ENCODE peak calls at places on chromosomes 5 and 9, in four cellular contexts. O, H, C and W are unnamed samples. For H3K4me1, the result is how much of the 10 kb centered on the place peaks cover.

GRCh38 chr9:135410831-135411473 is 68.6 kb upstream of the PPP1R26 start:
- DNase-seq in O (no peak), H (no peak), C (no peak), W (no peak)

GRCh38 chr5:108749130-108749861 is 1.6 kb downstream of the FER start:
- DNase-seq in C (no peak), H (peak), O (no peak), W (no peak)

GRCh38 chr9:85024374-85024773 is 354.8 kb downstream of the NTRK2 start:
- DNase-seq in C (no peak), H (peak), O (no peak), W (no peak)

GRCh38 chr5:149749481-149750365 is 19.6 kb downstream of the PPARGC1B start:
- DNase-seq in C (no peak), H (peak), O (peak), W (no peak)

GRCh38 chr5:134879456-134879855 is 5.3 kb downstream of the TXNDC15 start:
- DNase-seq in H (no peak), C (no peak), O (no peak), W (no peak)

GRCh38 chr9:133147412-133148271 is 16.1 kb downstream of the GBGT1 start:
- DNase-seq in O (peak), H (peak), C (peak), W (peak)

GRCh38 chr9:92761686-92762085 is 2.9 kb downstream of the BICD2 start:
- DNase-seq in O (no peak), H (no peak), C (no peak), W (no peak)

GRCh38 chr5:29944327-29944726 is 1249.2 kb upstream of the CDH6 start:
- DNase-seq in C (no peak), H (no peak), O (no peak), W (no peak)

GRCh38 chr5:29744618-29745017 is 1448.9 kb upstream of the CDH6 start:
- DNase-seq in O (no peak), H (no peak), C (no peak), W (no peak)

GRCh38 chr5:685262-686171 is 7.6 kb downstream of the TPPP start:
- DNase-seq in H (no peak), O (no peak), C (peak), W (peak)

GRCh38 chr5:111432828-111433536 is 79.4 kb downstream of the STARD4 start:
- DNase-seq in O (no peak), C (no peak), H (peak), W (no peak)

GRCh38 chr5:57298985-57299491 is 125.2 kb downstream of the GPBP1 start:
- DNase-seq in C (no peak), O (no peak), H (peak), W (peak)

GRCh38 chr5:60710362-60710761 is 10.4 kb upstream of the DEPDC1B start:
- DNase-seq in H (no peak), C (no peak), O (no peak), W (no peak)

GRCh38 chr5:100609594-100609993 is 74.4 kb downstream of the FAM174A start:
- DNase-seq in H (no peak), C (no peak), O (no peak), W (no peak)

GRCh38 chr5:162372265-162372664 is 304.7 kb downstream of the GABRG2 start:
- DNase-seq in O (no peak), C (no peak), H (no peak), W (no peak)

GRCh38 chr9:3124006-3124405 is 280.1 kb upstream of the PUM3 start:
- DNase-seq in O (no peak), H (no peak), C (no peak), W (no peak)

GRCh38 chr9:112755675-112756074 is 5.1 kb downstream of the SNX30 start:
- DNase-seq in C (no peak), H (peak), O (no peak), W (no peak)

GRCh38 chr5:57839447-57839846 is 356.8 kb upstream of the ACTBL2 start:
- DNase-seq in O (no peak), H (no peak), C (no peak), W (no peak)

GRCh38 chr5:54470191-54470590 is 14.7 kb downstream of the HSPB3 start:
- DNase-seq in C (no peak), H (peak), O (no peak), W (no peak)

GRCh38 chr5:175842947-175843793 is 28.2 kb upstream of the CPLX2 start:
- DNase-seq in H (peak), C (no peak), O (peak), W (peak)

GRCh38 chr5:66830636-66831035 is 234.4 kb downstream of the MAST4 start:
- DNase-seq in O (no peak), H (peak), C (no peak), W (no peak)

GRCh38 chr9:22131817-22132216 is 122.7 kb upstream of the CDKN2B start:
- DNase-seq in O (no peak), C (no peak), H (no peak), W (no peak)

GRCh38 chr5:107272954-107273353 is 397.8 kb downstream of the EFNA5 start:
- DNase-seq in H (no peak), C (no peak), O (no peak), W (no peak)

GRCh38 chr9:85043248-85043647 is 373.7 kb downstream of the NTRK2 start:
- DNase-seq in C (no peak), H (no peak), O (no peak), W (peak)

GRCh38 chr9:10903969-10904368 is 291.2 kb upstream of the PTPRD start:
- DNase-seq in O (no peak), H (no peak), C (no peak), W (no peak)

GRCh38 chr9:71941060-71941568 is 29.7 kb downstream of the C9orf85 start:
- DNase-seq in H (peak), C (no peak), O (no peak), W (no peak)

GRCh38 chr9:129732946-129733631 is 19.8 kb downstream of the PTGES start:
- DNase-seq in C (no peak), O (no peak), H (no peak), W (no peak)
- H3K4me1 ChIP-seq in C (under half), O (under half), H (under half), W (under half)

GRCh38 chr5:10607023-10607665 is 43.3 kb downstream of the ANKRD33B start:
- DNase-seq in C (peak), O (no peak), H (no peak), W (no peak)
- H3K4me1 ChIP-seq in C (under half), O (under half), H (under half), W (under half)

GRCh38 chr9:121720992-121721350 is 69.5 kb downstream of the DAB2IP start:
- DNase-seq in O (no peak), C (no peak), H (peak), W (no peak)

GRCh38 chr9:121718501-121718900 is 67.1 kb downstream of the DAB2IP start:
- DNase-seq in H (peak), O (no peak), C (no peak), W (no peak)

GRCh38 chr9:121720311-121720991 is 69.0 kb downstream of the DAB2IP start:
- DNase-seq in O (no peak), H (peak), C (no peak), W (no peak)

GRCh38 chr9:121725008-121725795 is 73.8 kb downstream of the DAB2IP start:
- DNase-seq in H (peak), O (peak), C (peak), W (peak)

GRCh38 chr9:121721770-121722169 is 70.3 kb downstream of the DAB2IP start:
- DNase-seq in O (no peak), H (peak), C (peak), W (no peak)
- H3K4me1 ChIP-seq in O (under half), H (under half), C (half or more), W (half or more)

GRCh38 chr5:123520677-123521247 is 8.8 kb downstream of the CSNK1G3 start:
- DNase-seq in O (no peak), C (no peak), H (no peak), W (no peak)

GRCh38 chr5:123518111-123518510 is 6.1 kb downstream of the CSNK1G3 start:
- DNase-seq in C (no peak), O (no peak), H (no peak), W (no peak)

GRCh38 chr5:123514615-123515355 is 2.8 kb downstream of the CSNK1G3 start:
- DNase-seq in O (no peak), H (peak), C (no peak), W (no peak)

GRCh38 chr5:123515904-123516303 is 3.9 kb downstream of the CSNK1G3 start:
- DNase-seq in O (no peak), H (no peak), C (no peak), W (no peak)

DNA sequence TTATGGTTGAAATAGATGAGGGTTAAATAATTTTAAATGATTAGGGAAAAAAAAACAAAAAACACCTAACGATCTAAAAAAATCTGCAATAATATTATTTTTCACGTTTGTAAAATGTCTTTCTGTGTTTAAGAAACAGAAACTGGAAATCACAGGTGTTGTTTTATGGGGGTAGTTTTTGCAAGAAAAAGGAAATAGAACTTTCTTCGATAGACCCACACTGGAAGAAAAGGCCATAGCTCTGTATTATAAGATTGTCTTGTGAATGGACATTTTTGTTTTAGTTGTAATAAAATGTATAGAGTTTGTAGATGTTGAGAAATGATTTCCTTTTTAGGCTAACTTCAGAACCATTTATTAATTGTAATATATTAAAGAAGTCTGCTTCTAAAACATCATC is 5.5 kb downstream of the CSNK1G3 start:
- DNase-seq in H (no peak), O (no peak), C (no peak), W (no peak)
- H3K4me1 ChIP-seq in H (under half), O (under half), C (half or more), W (under half)

DNA sequence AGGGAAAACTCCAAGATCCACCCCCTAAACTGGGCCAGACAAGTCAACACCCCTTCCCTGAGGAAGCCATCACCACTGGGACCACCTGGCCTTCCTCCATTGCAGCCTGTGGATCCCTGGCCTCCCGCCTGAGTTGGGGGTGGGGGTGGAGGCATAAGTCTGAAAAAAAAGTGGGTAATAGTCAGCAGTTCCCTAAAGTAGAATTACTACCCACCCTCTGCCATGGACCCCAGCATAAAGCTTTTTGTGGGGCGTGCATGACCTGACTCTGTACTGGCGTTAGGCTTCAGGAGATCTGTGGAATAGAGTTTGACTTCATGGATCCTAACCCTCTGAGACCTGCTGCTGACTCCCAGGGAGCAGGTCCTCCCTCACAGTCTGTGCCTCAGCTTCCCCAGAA is 2.0 kb upstream of the CXXC5 start:
- DNase-seq in C (peak), O (peak), H (no peak), W (no peak)
- H3K4me1 ChIP-seq in C (half or more), O (under half), H (under half), W (under half)

GRCh38 chr9:83432877-83433276 is 105.3 kb downstream of the FRMD3 start:
- DNase-seq in C (no peak), O (no peak), H (no peak), W (no peak)

GRCh38 chr9:83434254-83434653 is 103.9 kb downstream of the FRMD3 start:
- DNase-seq in H (no peak), C (no peak), O (no peak), W (no peak)

GRCh38 chr9:83435301-83435700 is 102.9 kb downstream of the FRMD3 start:
- DNase-seq in O (no peak), C (no peak), H (no peak), W (no peak)

GRCh38 chr9:83432104-83432627 is 106.0 kb downstream of the FRMD3 start:
- DNase-seq in H (peak), C (peak), O (peak), W (peak)

DNA sequence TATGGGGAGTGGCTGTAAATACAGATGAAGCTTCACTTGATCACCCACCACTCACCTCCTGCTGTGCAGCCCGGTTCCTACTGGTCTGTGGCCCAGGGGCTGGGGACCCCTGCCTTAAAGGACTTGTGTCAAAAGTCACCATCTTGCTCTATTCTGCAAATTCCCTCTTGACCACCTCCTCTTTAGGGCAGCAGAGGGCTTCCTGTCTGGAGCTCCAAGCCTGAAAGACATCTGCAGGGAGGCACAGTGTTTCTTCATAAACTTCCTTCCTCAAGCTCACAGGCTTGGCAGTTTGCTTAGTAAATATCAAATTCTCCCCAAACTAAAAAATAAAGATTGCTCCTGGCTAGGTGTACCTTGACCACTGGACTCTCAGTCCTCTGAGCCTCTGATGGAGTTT is 104.4 kb downstream of the FRMD3 start:
- DNase-seq in H (no peak), C (no peak), O (no peak), W (no peak)
- H3K4me1 ChIP-seq in H (under half), C (half or more), O (under half), W (under half)

GRCh38 chr5:119370521-119370920 is 14.7 kb downstream of the TNFAIP8 start:
- DNase-seq in C (no peak), O (no peak), H (peak), W (no peak)
- H3K4me1 ChIP-seq in C (under half), O (under half), H (under half), W (under half)

DNA sequence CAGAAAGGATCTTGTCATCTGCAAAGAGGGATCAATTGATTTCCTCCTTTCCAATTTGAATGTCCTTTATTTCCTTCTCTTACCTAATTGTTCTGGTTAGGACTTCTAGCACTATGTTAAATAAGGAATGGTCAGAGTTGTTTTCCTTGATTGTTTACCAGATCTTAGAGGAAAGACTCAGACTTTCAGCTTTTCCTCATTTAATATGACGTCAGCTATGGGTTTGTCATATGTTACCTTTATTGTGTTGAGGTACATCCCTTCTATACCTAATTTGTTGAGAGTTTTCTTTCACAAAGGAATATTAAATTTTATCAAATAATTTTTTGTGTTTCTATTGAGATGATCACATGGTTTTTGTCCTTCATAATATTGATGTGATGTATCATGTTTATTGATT is 656.5 kb upstream of the GRAMD2B start:
- DNase-seq in O (no peak), C (no peak), H (no peak), W (no peak)
- H3K4me1 ChIP-seq in O (under half), C (under half), H (under half), W (under half)